ENCODE peak calls at places on chromosomes 3 and 15, in five cellular contexts. One of them, this sample, is unnamed.

GRCh38 chr3:179651687-179652466 is 963 bp upstream of the USP13 start:
- DNase-seq in non-pigmented ciliary epithelial cell: no peak
- DNase-seq in T-helper 17 cell: no peak
- DNase-seq in T-helper 1 cell: no peak
- DNase-seq in DND-41: no peak
- DNase-seq in this sample: no peak

GRCh38 chr15:39756806-39757522 is 25.7 kb downstream of the FSIP1 start:
- DNase-seq in non-pigmented ciliary epithelial cell: peak
- DNase-seq in T-helper 17 cell: no peak
- DNase-seq in T-helper 1 cell: peak
- DNase-seq in DND-41: no peak
- DNase-seq in this sample: peak

GRCh38 chr3:123096701-123097100 is 29.9 kb downstream of the PDIA5 start:
- DNase-seq in non-pigmented ciliary epithelial cell: no peak
- DNase-seq in T-helper 17 cell: no peak
- DNase-seq in T-helper 1 cell: no peak
- DNase-seq in DND-41: no peak
- DNase-seq in this sample: no peak

GRCh38 chr3:169259134-169259533 is 404.4 kb downstream of the MECOM start:
- DNase-seq in non-pigmented ciliary epithelial cell: no peak
- DNase-seq in T-helper 17 cell: no peak
- DNase-seq in T-helper 1 cell: no peak
- DNase-seq in DND-41: no peak
- DNase-seq in this sample: no peak

GRCh38 chr3:68295457-68295856 is 636.9 kb downstream of the TAFA4 start:
- DNase-seq in non-pigmented ciliary epithelial cell: no peak
- DNase-seq in T-helper 17 cell: no peak
- DNase-seq in T-helper 1 cell: no peak
- DNase-seq in DND-41: no peak
- DNase-seq in this sample: no peak

GRCh38 chr3:51777985-51778384 is 1.1 kb downstream of the IQCF6 start:
- DNase-seq in non-pigmented ciliary epithelial cell: no peak
- DNase-seq in T-helper 17 cell: no peak
- DNase-seq in T-helper 1 cell: no peak
- DNase-seq in DND-41: no peak
- DNase-seq in this sample: no peak

GRCh38 chr3:61666032-61666431 is 104.7 kb downstream of the PTPRG start:
- DNase-seq in non-pigmented ciliary epithelial cell: no peak
- DNase-seq in T-helper 17 cell: no peak
- DNase-seq in T-helper 1 cell: no peak
- DNase-seq in DND-41: peak
- DNase-seq in this sample: no peak

GRCh38 chr3:64224826-64225606 is at the start of gene PRICKLE2:
- DNase-seq in non-pigmented ciliary epithelial cell: peak
- DNase-seq in T-helper 17 cell: no peak
- DNase-seq in T-helper 1 cell: no peak
- DNase-seq in DND-41: no peak
- DNase-seq in this sample: peak

This sample was measured in endothelial cell of umbilical vein.